ENCODE peak calls at places on chromosome 14, in eight cellular contexts. U is Panc1, Z is endothelial cell of umbilical vein, H is spleen, M is GM23338, X is GM12891, T is stomach, N is HCT116. V is an unnamed sample.

GRCh38 chr14:63383776-63384367 is 65.1 kb upstream of the GPHB5 start:
- DNase-seq in H (no peak), N (no peak), U (no peak), X (peak), M (no peak), T (no peak), Z (no peak), V (no peak)

GRCh38 chr14:102154121-102154520 is 14.4 kb downstream of the WDR20 start:
- DNase-seq in M (no peak), U (no peak), Z (no peak), H (no peak), N (no peak), X (no peak), T (no peak), V (no peak)

GRCh38 chr14:51328089-51328941 is 88.3 kb downstream of the TMX1 start:
- DNase-seq in T (no peak), M (peak), N (no peak), Z (peak), X (no peak), U (no peak), H (no peak), V (no peak)

GRCh38 chr14:104723651-104724406 is at the start of gene ADSS1:
- DNase-seq in Z (peak), M (peak), T (peak), H (peak), U (peak), X (peak), N (no peak), V (no peak)

GRCh38 chr14:67400434-67400833 is 11.5 kb downstream of the PLEK2 start:
- DNase-seq in H (no peak), U (no peak), M (no peak), N (no peak), Z (no peak), X (no peak), T (no peak), V (no peak)

GRCh38 chr14:100438678-100439592 is 115.8 kb downstream of the SLC25A47 start:
- DNase-seq in X (no peak), H (no peak), T (peak), U (peak), Z (peak), N (peak), M (no peak), V (no peak)

GRCh38 chr14:78967111-78967809 is 797.1 kb downstream of the NRXN3 start:
- DNase-seq in Z (peak), H (no peak), M (no peak), U (no peak), T (no peak), X (no peak), N (no peak), V (no peak)

GRCh38 chr14:24903337-24903736 is 146.6 kb downstream of the STXBP6 start:
- DNase-seq in M (no peak), X (no peak), N (no peak), H (no peak), U (no peak), T (no peak), Z (peak), V (no peak)

GRCh38 chr14:78088941-78089340 is 81.2 kb upstream of the NRXN3 start:
- DNase-seq in X (no peak), H (no peak), T (no peak), N (no peak), U (no peak), M (peak), Z (no peak), V (no peak)

GRCh38 chr14:93648440-93649168 is 139.7 kb downstream of the PRIMA1 start:
- DNase-seq in Z (no peak), H (no peak), T (no peak), M (peak), N (peak), X (no peak), U (no peak), V (no peak)

GRCh38 chr14:99527427-99528076 is 46.3 kb downstream of the CCNK start:
- DNase-seq in N (no peak), T (no peak), H (no peak), U (no peak), M (no peak), Z (no peak), X (no peak), V (no peak)

GRCh38 chr14:100417466-100417865 is 94.3 kb downstream of the SLC25A47 start:
- DNase-seq in U (peak), H (peak), T (peak), M (peak), N (peak), Z (peak), X (no peak), V (no peak)

GRCh38 chr14:100369019-100369418 is 45.9 kb downstream of the SLC25A47 start:
- DNase-seq in Z (peak), T (no peak), H (no peak), N (no peak), M (no peak), U (no peak), X (no peak), V (no peak)

GRCh38 chr14:89973234-89973823 is 17.6 kb downstream of the TDP1 start:
- DNase-seq in Z (peak), T (peak), X (peak), U (peak), H (peak), N (peak), M (peak), V (no peak)

GRCh38 chr14:46322730-46323425 is 328.7 kb downstream of the RPL10L start:
- DNase-seq in T (no peak), N (no peak), M (peak), U (no peak), X (no peak), H (no peak), Z (peak), V (no peak)

GRCh38 chr14:75249251-75249957 is 29.2 kb upstream of the FOS start:
- DNase-seq in U (no peak), X (peak), N (no peak), Z (no peak), T (peak), M (peak), H (peak), V (no peak)

GRCh38 chr14:93343266-93343665 is 3.7 kb upstream of the COX8C start:
- DNase-seq in Z (no peak), U (no peak), T (no peak), X (no peak), N (no peak), M (no peak), H (no peak), V (no peak)

GRCh38 chr14:69819607-69820006 is 22.6 kb upstream of the SLC10A1 start:
- DNase-seq in T (no peak), M (no peak), H (peak), X (no peak), N (no peak), U (no peak), Z (no peak), V (no peak)

GRCh38 chr14:69816216-69816615 is 19.2 kb upstream of the SLC10A1 start:
- DNase-seq in N (no peak), U (no peak), M (no peak), X (no peak), T (no peak), H (no peak), Z (no peak), V (no peak)

GRCh38 chr14:69815556-69815955 is 18.5 kb upstream of the SLC10A1 start:
- DNase-seq in H (no peak), N (no peak), X (no peak), Z (no peak), U (no peak), M (no peak), T (no peak), V (peak)

GRCh38 chr14:69820991-69821390 is 23.9 kb upstream of the SLC10A1 start:
- DNase-seq in X (no peak), U (no peak), Z (no peak), H (no peak), T (no peak), M (no peak), N (no peak), V (no peak)

GRCh38 chr14:69818760-69819191 is 21.7 kb upstream of the SLC10A1 start:
- DNase-seq in U (peak), Z (peak), X (peak), M (peak), T (no peak), N (peak), H (no peak), V (no peak)
- TF ChIP-seq POLR2AphosphoS5 in U (no peak), Z (no peak), X (no peak), M (no peak), T (no peak), N (no peak), H (no peak), V (no peak)

DNA sequence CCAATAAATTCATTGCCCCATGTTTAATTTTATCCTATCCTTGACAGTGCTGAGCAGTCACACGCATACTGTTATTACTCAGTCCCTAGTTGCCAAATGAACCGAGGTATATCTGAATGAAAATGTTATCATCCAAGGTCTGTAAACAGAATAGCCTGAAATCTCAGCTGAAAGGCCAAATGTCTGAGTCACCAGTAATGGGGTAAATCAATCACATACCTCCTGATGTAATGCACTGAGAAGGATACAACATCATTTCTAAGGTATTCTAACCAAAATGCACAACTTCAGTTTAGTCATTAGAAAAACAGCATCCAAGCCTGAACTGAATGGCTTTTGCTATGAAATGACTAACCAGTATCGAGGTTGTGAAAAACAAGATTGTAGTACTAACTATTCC is 228.6 kb downstream of the DPF3 start:
- DNase-seq in T (no peak), N (peak), M (no peak), X (no peak), H (no peak), U (no peak), Z (peak), V (no peak)
- TF ChIP-seq POLR2AphosphoS5 in T (no peak), N (no peak), M (no peak), X (no peak), H (no peak), U (no peak), Z (peak), V (no peak)

GRCh38 chr14:54472291-54472690 is 16.5 kb downstream of the GMFB start:
- DNase-seq in T (no peak), X (no peak), M (no peak), H (no peak), Z (no peak), N (no peak), U (no peak), V (no peak)
- TF ChIP-seq POLR2AphosphoS5 in T (no peak), X (no peak), M (no peak), H (no peak), Z (no peak), N (no peak), U (no peak), V (no peak)

DNA sequence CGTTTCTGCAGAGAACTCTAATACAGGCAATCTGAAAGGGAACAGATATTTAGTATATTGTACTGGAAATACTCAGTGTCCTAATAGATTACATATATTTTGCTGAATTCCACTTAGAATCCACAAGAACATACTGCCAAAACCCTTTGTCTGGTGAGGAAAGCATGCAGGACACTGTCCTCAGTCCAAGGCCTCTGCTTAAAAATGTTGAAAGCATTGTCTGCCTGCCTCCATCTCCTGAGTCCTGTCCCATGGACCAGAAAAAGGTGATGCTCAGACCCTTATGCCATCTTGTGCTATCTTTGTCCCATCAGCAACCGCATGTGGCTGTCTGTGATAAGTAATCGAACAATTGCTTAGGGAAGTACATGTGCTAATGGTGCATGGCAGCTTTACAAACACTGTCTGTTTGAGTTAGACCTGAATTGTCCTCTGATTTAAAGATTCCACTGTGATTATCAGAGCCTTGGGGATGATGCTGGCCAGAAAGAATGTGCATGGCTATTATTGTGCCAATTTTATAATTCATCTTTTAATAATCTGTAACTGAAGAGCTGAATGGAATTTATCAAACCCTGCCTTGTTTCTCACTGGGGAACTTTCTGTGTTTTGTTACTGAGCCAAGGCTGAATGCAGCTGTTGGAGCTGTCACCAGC is 177.4 kb downstream of the DACT1 start:
- DNase-seq in M (no peak), U (no peak), Z (no peak), N (no peak), H (no peak), X (no peak), T (no peak), V (no peak)
- TF ChIP-seq POLR2AphosphoS5 in M (no peak), U (no peak), Z (no peak), N (no peak), H (no peak), X (no peak), T (no peak), V (no peak)

GRCh38 chr14:106841701-106842100 is 1315.3 kb downstream of the TMEM121 start:
- DNase-seq in T (no peak), M (no peak), X (no peak), U (no peak), H (no peak), Z (no peak), N (no peak), V (no peak)
- TF ChIP-seq POLR2AphosphoS5 in T (no peak), M (no peak), X (no peak), U (no peak), H (no peak), Z (no peak), N (no peak), V (no peak)

DNA sequence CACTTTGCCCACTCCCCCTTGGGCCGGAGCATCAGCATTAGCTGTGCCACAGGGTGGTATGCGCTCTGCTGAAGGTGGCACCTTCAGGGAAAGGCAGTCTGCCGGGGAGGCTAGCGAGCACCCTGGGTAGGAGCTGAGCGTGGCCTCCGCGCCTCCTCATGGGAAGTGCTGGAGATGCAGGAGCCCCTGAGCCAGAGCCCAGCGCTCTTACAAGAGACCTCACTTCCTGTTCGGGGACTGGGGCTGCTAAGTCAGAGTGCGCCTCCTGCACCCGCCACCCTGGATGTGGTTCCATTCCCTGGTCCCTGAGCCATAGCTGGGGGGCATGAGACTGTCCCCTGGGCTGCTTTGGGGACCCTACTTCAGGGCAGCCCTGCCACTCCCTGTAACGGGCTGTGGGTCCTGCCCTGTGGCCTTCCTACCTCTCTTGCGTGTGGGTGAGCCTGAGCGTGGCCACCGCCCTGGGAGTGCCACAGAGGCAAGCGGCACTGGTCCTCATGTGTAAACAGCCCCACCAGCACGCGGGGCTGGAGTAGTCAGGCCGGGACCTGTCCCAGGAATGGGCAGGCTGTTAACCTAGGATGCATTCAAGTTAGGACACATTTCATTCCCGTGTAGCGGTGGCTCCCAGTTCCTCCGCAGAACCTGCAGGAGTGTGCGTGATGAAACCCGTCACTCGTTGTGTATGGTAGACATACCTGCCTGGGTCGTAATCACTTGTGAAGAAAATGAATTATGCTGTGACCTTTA is 19.4 kb downstream of the COA8 start:
- DNase-seq in N (no peak), Z (no peak), U (no peak), T (no peak), X (no peak), M (peak), H (no peak), V (no peak)
- TF ChIP-seq POLR2AphosphoS5 in N (no peak), Z (no peak), U (no peak), T (no peak), X (no peak), M (no peak), H (no peak), V (no peak)

GRCh38 chr14:59273737-59274136 is 85.3 kb downstream of the DAAM1 start:
- DNase-seq in H (no peak), M (no peak), T (no peak), U (no peak), Z (no peak), N (no peak), X (no peak), V (no peak)

GRCh38 chr14:59274991-59275391 is 86.5 kb downstream of the DAAM1 start:
- DNase-seq in U (no peak), N (no peak), M (no peak), H (peak), T (no peak), Z (no peak), X (no peak), V (no peak)

GRCh38 chr14:59277659-59278058 is 89.2 kb downstream of the DAAM1 start:
- DNase-seq in N (no peak), T (no peak), X (no peak), U (no peak), Z (no peak), M (no peak), H (no peak), V (no peak)

GRCh38 chr14:59276235-59276634 is 87.8 kb downstream of the DAAM1 start:
- DNase-seq in T (no peak), H (no peak), N (no peak), M (no peak), Z (no peak), X (no peak), U (no peak), V (no peak)

GRCh38 chr14:59275668-59276067 is 87.2 kb downstream of the DAAM1 start:
- DNase-seq in H (no peak), X (peak), Z (peak), T (no peak), U (peak), N (peak), M (no peak), V (no peak)
- TF ChIP-seq POLR2AphosphoS5 in H (no peak), X (no peak), Z (no peak), T (no peak), U (no peak), N (no peak), M (no peak), V (no peak)